ENCODE peak calls at places on chromosomes 12 and 14, in six cellular contexts. O is NCI-H345; G is GM23248; A is activated B cell treated with CpG ODN at 0.5 μM for 24 hours; Z is heart right ventricle; C is stimulated activated CD4-positive, alpha-beta T cell treated with anti-CD3 and anti-CD28 coated beads, Interleukin-4, amount 100 ng/mL, for 48 hours. F is an unnamed sample.

GRCh38 chr14:66508846-66509621 is 1.1 kb downstream of the GPHN start:
- DNase-seq in O (peak; percentile 39), G (peak; percentile 61), A (peak; percentile 64), Z (peak; percentile 28), C (peak; percentile 33), F (peak; percentile 42)

GRCh38 chr14:100592972-100593371 is 5.8 kb upstream of the BEGAIN start:
- DNase-seq in O (no peak), G (no peak), A (no peak), Z (no peak), C (no peak), F (no peak)

GRCh38 chr14:23613242-23614070 is 22.7 kb upstream of the DHRS2 start:
- DNase-seq in O (no peak), G (no peak), A (no peak), Z (no peak), C (no peak), F (no peak)

GRCh38 chr12:52358575-52359350 is 8.5 kb downstream of the KRT85 start:
- DNase-seq in O (peak; percentile 53), G (no peak), A (peak; percentile 24), Z (no peak), C (no peak), F (no peak)

GRCh38 chr12:56020437-56021189 is at the start of gene IKZF4:
- DNase-seq in O (no peak), G (no peak), A (no peak), Z (peak; percentile 22), C (no peak), F (no peak)

GRCh38 chr14:21626491-21627230 is 8.1 kb downstream of the OR10G2 start:
- DNase-seq in O (no peak), G (peak; percentile 20), A (no peak), Z (no peak), C (no peak), F (no peak)

GRCh38 chr12:49637401-49637800 is 14.0 kb downstream of the PRPF40B start:
- DNase-seq in O (no peak), G (no peak), A (no peak), Z (no peak), C (no peak), F (no peak)

GRCh38 chr12:10612954-10613333 is 465 bp downstream of the MAGOHB start:
- DNase-seq in O (peak; percentile 34), G (peak; percentile 39), A (no peak), Z (no peak), C (no peak), F (peak; percentile 59)

GRCh38 chr12:97275261-97276197 is 187.1 kb upstream of the RMST start:
- DNase-seq in O (peak; percentile 46), G (no peak), A (no peak), Z (no peak), C (no peak), F (no peak)

GRCh38 chr12:108047130-108047550 is 81.9 kb upstream of the WSCD2 start:
- DNase-seq in O (no peak), G (peak; percentile 24), A (no peak), Z (peak; percentile 10), C (no peak), F (no peak)

GRCh38 chr14:86532219-86532618 is 1002.3 kb downstream of the FLRT2 start:
- DNase-seq in O (peak; percentile 54), G (no peak), A (no peak), Z (no peak), C (no peak), F (no peak)

GRCh38 chr14:56378474-56378873 is 201.1 kb upstream of the TMEM260 start:
- DNase-seq in O (no peak), G (peak; percentile 87), A (no peak), Z (no peak), C (no peak), F (no peak)

GRCh38 chr14:60723218-60724079 is 702 bp downstream of the SIX4 start:
- DNase-seq in O (peak; percentile 31), G (peak; percentile 77), A (peak; percentile 31), Z (peak; percentile 20), C (no peak), F (peak; percentile 72)

GRCh38 chr12:73225371-73225937 is 953.3 kb downstream of the TRHDE start:
- DNase-seq in O (no peak), G (no peak), A (no peak), Z (no peak), C (no peak), F (no peak)

GRCh38 chr14:81516941-81517797 is 16.5 kb downstream of the SEL1L start:
- DNase-seq in O (no peak), G (peak; percentile 63), A (no peak), Z (peak; percentile 36), C (no peak), F (no peak)

GRCh38 chr12:132486168-132486567 is 3.8 kb upstream of the FBRSL1 start:
- DNase-seq in O (no peak), G (no peak), A (no peak), Z (no peak), C (no peak), F (no peak)

GRCh38 chr12:90090929-90091651 is 382.5 kb upstream of the ATP2B1 start:
- DNase-seq in O (no peak), G (peak; percentile 97), A (no peak), Z (no peak), C (no peak), F (no peak)

GRCh38 chr12:127191124-127191523 is 1075.8 kb upstream of the TMEM132C start:
- DNase-seq in O (no peak), G (peak; percentile 84), A (no peak), Z (no peak), C (no peak), F (no peak)

GRCh38 chr14:22305563-22306127 is 283.4 kb downstream of the DAD1 start:
- DNase-seq in O (no peak), G (no peak), A (no peak), Z (no peak), C (no peak), F (no peak)

GRCh38 chr14:63578300-63578699 is 35.1 kb upstream of the PPP2R5E start:
- DNase-seq in O (no peak), G (peak; percentile 26), A (no peak), Z (no peak), C (no peak), F (no peak)

GRCh38 chr14:76256545-76256944 is 104.8 kb downstream of the GPATCH2L start:
- DNase-seq in O (no peak), G (no peak), A (no peak), Z (no peak), C (no peak), F (no peak)

GRCh38 chr14:75578099-75578785 is at the start of gene FLVCR2:
- DNase-seq in O (peak; percentile 24), G (peak; percentile 78), A (peak; percentile 56), Z (peak; percentile 80), C (peak; percentile 38), F (peak; percentile 29)

GRCh38 chr12:71636704-71637115 is 26.9 kb downstream of the ZFC3H1 start:
- DNase-seq in O (peak; percentile 67), G (peak; percentile 86), A (no peak), Z (peak; percentile 19), C (no peak), F (no peak)

GRCh38 chr12:72272731-72273498 is 745 bp downstream of the TRHDE start:
- DNase-seq in O (peak; percentile 21), G (peak; percentile 40), A (no peak), Z (no peak), C (no peak), F (no peak)

GRCh38 chr12:69000540-69001243 is 67.7 kb upstream of the CPM start:
- DNase-seq in O (no peak), G (peak; percentile 77), A (no peak), Z (no peak), C (no peak), F (no peak)

GRCh38 chr12:118680361-118680963 is 300.9 kb upstream of the SRRM4 start:
- DNase-seq in O (no peak), G (no peak), A (no peak), Z (peak; percentile 50), C (no peak), F (no peak)

F was measured in stimulated activated effector memory CD8-positive, alpha-beta T cell treated with anti-CD3 and anti-CD28 coated beads, Interleukin-12 subunit alpha, Interleukin-12 subunit beta, amount 100 ng/mL, for 72 hours.